ENCODE peak calls at places on chromosomes 7 and 10, in eight cellular contexts. N, X, P, D, A, U, S and L are unnamed samples.

GRCh38 chr7:128240696-128241386 is at the start of gene LEP:
- DNase-seq in N (no peak), X (no peak), P (no peak), D (no peak), A (no peak), U (no peak), S (no peak), L (no peak)

GRCh38 chr7:101562531-101563197 is 66.4 kb downstream of the MYL10 start:
- DNase-seq in N (no peak), X (no peak), P (no peak), D (no peak), A (no peak), U (no peak), S (peak), L (no peak)

GRCh38 chr10:33277135-33277536 is 57.3 kb downstream of the NRP1 start:
- DNase-seq in N (no peak), X (no peak), P (no peak), D (no peak), A (no peak), U (no peak), S (no peak), L (no peak)

GRCh38 chr10:8063128-8063908 is 8.8 kb downstream of the GATA3 start:
- DNase-seq in N (no peak), X (no peak), P (no peak), D (no peak), A (no peak), U (no peak), S (no peak), L (no peak)

GRCh38 chr7:136412952-136413351 is 435.8 kb upstream of the MTPN start:
- DNase-seq in N (no peak), X (no peak), P (no peak), D (no peak), A (no peak), U (no peak), S (no peak), L (no peak)

GRCh38 chr7:39688611-39689485 is 65.5 kb downstream of the RALA start:
- DNase-seq in N (no peak), X (no peak), P (no peak), D (no peak), A (no peak), U (no peak), S (no peak), L (no peak)

GRCh38 chr7:101932053-101932452 is 114.6 kb downstream of the CUX1 start:
- DNase-seq in N (no peak), X (no peak), P (no peak), D (no peak), A (no peak), U (no peak), S (no peak), L (no peak)

GRCh38 chr10:23918090-23918704 is 290.7 kb upstream of the KIAA1217 start:
- DNase-seq in N (no peak), X (no peak), P (no peak), D (no peak), A (no peak), U (no peak), S (no peak), L (no peak)

GRCh38 chr7:23594879-23595604 is 2.1 kb upstream of the CCDC126 start:
- DNase-seq in N (no peak), X (peak), P (no peak), D (no peak), A (no peak), U (no peak), S (no peak), L (no peak)

GRCh38 chr7:125857606-125858005 is 928.0 kb upstream of the POT1 start:
- DNase-seq in N (no peak), X (no peak), P (no peak), D (no peak), A (no peak), U (no peak), S (no peak), L (no peak)

GRCh38 chr10:88528791-88529190 is 54.3 kb downstream of the RNLS start:
- DNase-seq in N (no peak), X (no peak), P (no peak), D (no peak), A (no peak), U (no peak), S (no peak), L (no peak)

GRCh38 chr7:105678811-105679495 is 97.7 kb upstream of the EFCAB10 start:
- DNase-seq in N (no peak), X (peak), P (no peak), D (peak), A (no peak), U (peak), S (no peak), L (peak)

GRCh38 chr7:157371296-157371695 is 34.5 kb downstream of the DNAJB6 start:
- DNase-seq in N (no peak), X (no peak), P (no peak), D (no peak), A (no peak), U (no peak), S (no peak), L (no peak)

GRCh38 chr10:97574374-97575100 is 2.0 kb downstream of the ANKRD2 start:
- DNase-seq in N (peak), X (no peak), P (no peak), D (peak), A (peak), U (peak), S (no peak), L (peak)

GRCh38 chr7:16491148-16491547 is 25.6 kb upstream of the SOSTDC1 start:
- DNase-seq in N (no peak), X (no peak), P (no peak), D (no peak), A (no peak), U (no peak), S (no peak), L (no peak)

GRCh38 chr10:11176746-11177145 is 159.1 kb downstream of the CELF2 start:
- DNase-seq in N (no peak), X (no peak), P (no peak), D (no peak), A (no peak), U (no peak), S (peak), L (no peak)

GRCh38 chr10:86958109-86958830 is at the start of gene SNCG:
- DNase-seq in N (peak), X (no peak), P (no peak), D (no peak), A (no peak), U (peak), S (peak), L (no peak)